ENCODE peak calls at places on chromosome 15, in six cellular contexts. A is A549, J is GM12878, C is HepG2, B is endothelial cell of umbilical vein, N is NB4. F is an unnamed sample.

GRCh38 chr15:30065025-30065801 is 17.5 kb upstream of the GOLGA8J start:
- DNase-seq in B (no peak), A (no peak), N (no peak), J (no peak), C (no peak), F (no peak)

GRCh38 chr15:97504031-97504430 is 456.5 kb upstream of the ARRDC4 start:
- DNase-seq in B (peak), C (no peak), N (peak), J (no peak), A (peak), F (no peak)

GRCh38 chr15:50544368-50544767 is 2.1 kb downstream of the USP50 start:
- DNase-seq in N (no peak), J (no peak), C (no peak), A (no peak), B (no peak), F (peak)

GRCh38 chr15:78415284-78415683 is 22.7 kb upstream of the IREB2 start:
- DNase-seq in C (no peak), N (peak), B (peak), J (no peak), A (peak), F (no peak)

GRCh38 chr15:77482570-77482969 is 61.9 kb downstream of the HMG20A start:
- DNase-seq in C (no peak), J (no peak), N (no peak), A (no peak), B (peak), F (no peak)

GRCh38 chr15:94793641-94794040 is 562.3 kb downstream of the MCTP2 start:
- DNase-seq in A (no peak), B (no peak), N (no peak), C (no peak), J (no peak), F (no peak)

GRCh38 chr15:62618432-62618831 is 424.1 kb upstream of the TPM1 start:
- DNase-seq in A (peak), J (no peak), B (no peak), N (no peak), C (no peak), F (no peak)

GRCh38 chr15:95825672-95826387 is 504.7 kb upstream of the NR2F2 start:
- DNase-seq in J (no peak), B (no peak), A (no peak), C (no peak), N (no peak), F (no peak)

GRCh38 chr15:44084171-44084570 is 110.9 kb downstream of the FRMD5 start:
- DNase-seq in A (no peak), C (no peak), B (peak), J (no peak), N (no peak), F (no peak)

GRCh38 chr15:65082303-65082958 is 5.9 kb downstream of the KBTBD13 start:
- DNase-seq in B (no peak), N (no peak), A (no peak), J (no peak), C (no peak), F (no peak)

GRCh38 chr15:73079570-73079969 is 27.3 kb downstream of the NEO1 start:
- DNase-seq in N (no peak), C (no peak), A (no peak), B (peak), J (no peak), F (no peak)

DNA sequence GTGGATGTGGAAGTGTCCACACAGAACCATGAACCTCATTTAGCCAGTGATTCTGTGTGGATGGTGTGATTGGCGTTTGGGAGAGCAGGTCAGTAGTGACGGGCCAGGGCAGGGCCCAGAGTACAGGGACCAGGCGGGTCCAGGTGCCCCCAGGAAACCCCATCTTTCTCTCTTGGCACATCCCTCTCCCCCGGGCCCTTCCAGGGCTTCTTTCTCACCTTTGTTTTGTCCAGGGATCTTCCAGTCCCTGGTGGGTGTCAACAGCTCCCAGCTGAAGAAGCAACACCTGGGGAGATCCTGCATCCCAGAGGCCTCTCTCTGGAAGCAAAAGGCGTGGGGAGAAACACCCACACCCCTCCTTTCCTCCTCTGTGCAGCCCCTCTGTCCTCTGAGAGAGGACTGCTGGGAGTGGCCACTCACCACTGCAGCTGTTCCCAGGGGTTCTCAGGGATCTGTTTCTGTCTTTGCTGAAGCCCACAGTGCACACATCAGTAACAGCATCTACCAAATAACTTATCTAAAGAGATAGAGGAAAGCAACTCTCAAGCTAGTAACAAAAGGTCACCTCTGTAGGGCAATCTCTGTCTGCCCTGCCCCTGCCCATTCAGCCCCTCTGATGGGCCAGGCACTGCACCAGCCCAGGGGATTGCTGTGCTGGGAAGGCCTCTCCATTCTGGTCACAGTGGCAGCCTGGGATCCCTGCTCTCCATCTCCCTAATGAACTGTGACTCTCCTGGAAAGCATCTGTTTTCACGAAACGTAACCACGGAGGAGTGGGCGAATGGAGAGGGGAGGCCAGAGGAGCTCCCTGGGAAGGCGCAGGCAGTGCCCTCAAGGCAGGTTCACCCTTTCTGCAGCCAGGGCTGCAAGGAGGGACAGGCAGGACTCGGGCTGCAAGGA is 98.3 kb upstream of the ALDH1A3 start:
- DNase-seq in C (no peak), A (no peak), B (no peak), N (no peak), J (no peak), F (no peak)
- TF ChIP-seq MYC in C (no peak), A (no peak), B (no peak), N (no peak), J (no peak), F (no peak)

GRCh38 chr15:74422723-74423442 is 10.9 kb downstream of the SEMA7A start:
- DNase-seq in A (peak), C (peak), B (no peak), N (no peak), J (no peak), F (no peak)
- TF ChIP-seq MYC in A (no peak), C (peak), B (no peak), N (no peak), J (no peak), F (no peak)

DNA sequence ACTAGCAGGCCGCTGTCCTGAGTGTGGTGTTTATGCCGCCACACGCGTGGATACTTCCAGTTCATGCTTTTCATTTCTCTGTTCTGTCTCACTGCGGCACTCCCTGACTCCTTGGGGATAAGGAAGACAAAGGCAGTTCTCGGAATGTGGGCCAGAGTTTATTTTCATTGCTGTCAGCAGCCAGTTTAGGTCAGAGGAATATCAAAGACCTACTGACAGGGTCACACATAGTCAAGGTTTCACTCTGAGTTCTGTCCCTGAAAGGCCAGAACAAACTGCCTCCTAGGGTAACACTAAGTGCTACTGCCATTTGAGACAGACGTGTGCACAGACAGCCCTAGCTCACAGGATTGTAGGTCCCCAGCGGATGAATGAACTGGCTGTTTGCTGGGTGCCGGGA is 27.3 kb upstream of the SPTBN5 start:
- DNase-seq in A (no peak), B (peak), C (no peak), J (no peak), N (no peak), F (no peak)
- TF ChIP-seq MYC in A (no peak), B (no peak), C (no peak), J (no peak), N (no peak), F (no peak)

GRCh38 chr15:101657171-101657570 is 5.0 kb upstream of the TM2D3 start:
- DNase-seq in B (no peak), N (no peak), C (no peak), A (no peak), J (no peak), F (no peak)

GRCh38 chr15:101654191-101654590 is 2.0 kb upstream of the TM2D3 start:
- DNase-seq in A (no peak), C (no peak), B (no peak), N (no peak), J (no peak), F (no peak)

GRCh38 chr15:101662203-101662602 is 10.0 kb upstream of the TM2D3 start:
- DNase-seq in B (no peak), C (no peak), A (no peak), N (no peak), J (no peak), F (no peak)

GRCh38 chr15:101660005-101660404 is 7.8 kb upstream of the TM2D3 start:
- DNase-seq in J (no peak), A (no peak), B (no peak), N (no peak), C (no peak), F (no peak)

DNA sequence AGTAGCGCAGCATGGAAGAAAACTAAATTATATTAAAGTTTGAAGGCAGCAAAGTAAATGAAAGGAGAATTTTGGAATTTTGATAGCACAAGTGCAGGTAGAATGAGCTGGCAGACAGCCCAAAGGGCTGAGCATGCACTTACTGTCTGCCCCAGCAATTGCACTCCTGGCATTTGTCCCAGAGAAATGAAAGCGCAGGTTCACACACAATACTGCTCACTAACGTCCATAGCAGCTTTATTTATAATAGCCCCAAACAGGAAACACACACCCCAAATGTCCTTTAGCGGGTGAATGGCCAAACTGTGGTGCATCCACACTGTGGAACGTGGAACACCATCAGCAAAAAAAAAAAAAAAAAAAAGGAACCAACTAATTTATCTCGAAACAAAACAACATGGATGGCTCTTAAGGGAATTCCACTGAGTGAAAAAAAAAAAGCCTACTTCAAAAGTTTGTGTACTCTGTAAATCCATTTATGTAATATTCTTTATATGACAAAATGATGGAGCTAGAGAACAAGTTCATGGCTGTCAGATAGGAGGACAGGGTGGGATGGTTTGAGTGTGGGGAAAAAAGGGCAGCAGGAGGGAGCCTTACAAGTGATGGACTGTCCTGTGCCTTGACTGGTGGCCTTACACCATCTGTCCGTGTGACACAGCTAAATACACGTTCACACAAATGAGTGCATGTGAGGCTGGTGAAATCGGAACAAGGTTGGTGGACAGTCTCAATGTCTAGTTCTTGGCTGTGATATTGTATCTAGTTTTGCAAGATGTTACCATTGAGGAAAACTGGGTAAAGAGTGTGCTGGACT is 6.0 kb upstream of the TM2D3 start:
- DNase-seq in B (peak), C (no peak), N (no peak), A (no peak), J (no peak), F (peak)
- TF ChIP-seq MYC in B (no peak), C (no peak), N (no peak), A (no peak), J (no peak), F (no peak)

DNA sequence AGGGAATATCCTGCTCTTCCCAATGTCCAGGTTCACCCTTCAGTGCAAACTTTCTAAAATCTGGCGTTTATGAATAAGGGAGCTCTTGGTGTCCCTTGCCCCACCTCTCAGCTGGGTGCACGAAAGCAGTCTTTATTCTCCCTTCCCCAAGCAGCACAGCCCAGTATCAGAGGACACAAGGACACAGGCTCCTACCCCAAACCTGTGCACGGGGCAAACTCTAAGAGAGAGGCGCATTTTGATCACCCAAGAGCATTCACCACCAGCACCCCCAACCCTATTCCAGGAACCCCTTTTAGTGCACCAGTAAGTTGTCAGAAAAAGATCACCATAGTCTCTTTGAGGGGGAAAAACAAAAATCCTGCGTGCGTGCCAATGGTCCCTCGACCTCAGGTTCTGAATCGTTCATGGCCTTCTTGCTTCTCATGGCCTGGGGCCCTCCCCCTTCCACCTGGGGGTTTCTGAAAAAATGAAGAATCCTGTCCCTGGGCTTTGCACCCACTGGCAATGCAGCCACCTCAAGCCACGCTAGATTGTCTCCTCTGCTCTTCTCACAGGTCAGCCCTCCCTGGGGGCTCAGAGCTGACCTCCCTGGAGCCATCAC is 78.9 kb downstream of the FAM174B start:
- DNase-seq in N (no peak), C (no peak), B (no peak), J (no peak), A (no peak), F (no peak)
- TF ChIP-seq MYC in N (no peak), C (no peak), B (no peak), J (no peak), A (no peak), F (no peak)

DNA sequence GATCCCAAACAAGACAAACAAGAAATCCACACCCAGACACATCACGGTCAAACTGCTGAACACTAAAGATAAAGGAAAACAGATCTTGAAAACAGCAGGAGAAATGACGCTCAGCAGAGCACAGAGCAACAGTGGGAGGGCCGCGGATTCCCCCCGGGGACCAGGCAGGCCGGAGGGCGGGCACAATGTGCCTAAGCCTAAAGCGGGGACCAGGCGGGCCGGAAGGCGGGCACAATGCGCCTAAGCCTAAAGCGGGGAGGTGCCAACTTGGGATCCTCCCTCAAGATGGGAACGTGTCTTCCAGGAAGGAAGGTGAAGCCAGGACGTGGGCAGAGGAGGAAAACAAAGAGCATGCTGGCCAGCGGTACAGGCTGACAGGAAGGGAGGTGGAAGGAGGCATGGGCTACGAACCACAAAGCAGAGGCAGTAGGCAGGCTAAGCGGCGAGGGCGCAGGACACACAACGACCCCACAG is 31.1 kb downstream of the CYFIP1 start:
- DNase-seq in J (no peak), B (peak), N (peak), A (no peak), C (no peak), F (peak)
- TF ChIP-seq MYC in J (no peak), B (peak), N (peak), A (no peak), C (no peak), F (no peak)

GRCh38 chr15:39887832-39888231 is 32.2 kb downstream of the GPR176 start:
- DNase-seq in A (peak), C (peak), N (peak), J (no peak), B (peak), F (no peak)
- TF ChIP-seq MYC in A (no peak), C (no peak), N (no peak), J (no peak), B (no peak), F (no peak)

GRCh38 chr15:68585574-68586273 is 6.9 kb downstream of the CORO2B start:
- DNase-seq in J (no peak), C (peak), N (no peak), A (no peak), B (no peak), F (no peak)

GRCh38 chr15:68584704-68585573 is 6.1 kb downstream of the CORO2B start:
- DNase-seq in B (no peak), N (no peak), A (no peak), C (no peak), J (no peak), F (no peak)

GRCh38 chr15:68587769-68588385 is 9.1 kb downstream of the CORO2B start:
- DNase-seq in C (no peak), J (no peak), A (no peak), N (no peak), B (no peak), F (no peak)

GRCh38 chr15:68583936-68584703 is 5.3 kb downstream of the CORO2B start:
- DNase-seq in N (no peak), B (no peak), A (no peak), J (no peak), C (no peak), F (no peak)

DNA sequence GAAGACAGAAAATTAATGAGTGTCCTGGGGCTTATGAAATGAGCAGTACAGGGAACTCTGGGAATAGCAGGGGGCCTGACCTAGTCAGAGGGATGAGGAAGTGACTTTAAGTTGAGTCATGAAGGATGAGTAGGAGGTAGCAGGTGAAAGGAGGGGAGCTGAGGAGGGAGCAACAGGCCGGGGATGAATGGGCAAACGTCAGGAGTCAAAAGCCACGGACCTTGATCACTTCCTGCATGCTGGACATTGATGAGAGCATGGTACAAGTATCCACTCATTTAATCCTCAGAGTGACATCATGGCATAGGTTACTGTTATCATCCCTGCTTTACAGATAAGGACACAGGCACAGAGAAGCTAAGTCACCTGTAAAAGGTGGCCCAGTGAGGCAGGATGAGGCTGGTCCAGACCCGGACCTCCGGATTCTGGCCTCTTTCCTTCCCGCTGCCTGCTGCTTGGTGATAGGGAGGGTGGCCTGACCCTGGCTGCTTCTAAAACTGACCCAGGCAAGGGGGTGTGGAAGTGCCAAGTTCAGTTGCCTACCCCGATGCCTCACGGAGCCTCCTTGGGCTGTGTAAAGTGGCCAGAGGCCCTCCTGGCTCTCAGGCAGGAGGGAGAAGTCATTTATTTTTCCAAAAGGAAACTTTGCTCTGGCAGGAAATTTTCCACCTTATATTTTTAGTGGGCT is 7.6 kb downstream of the CORO2B start:
- DNase-seq in J (no peak), N (peak), A (peak), C (peak), B (peak), F (no peak)
- TF ChIP-seq MYC in J (no peak), N (no peak), A (no peak), C (no peak), B (no peak), F (no peak)

GRCh38 chr15:60727661-60728060 is 248.7 kb upstream of the ICE2 start:
- DNase-seq in J (no peak), A (no peak), C (no peak), B (no peak), N (no peak), F (no peak)
- TF ChIP-seq MYC in J (no peak), A (no peak), C (no peak), B (no peak), N (no peak), F (no peak)

F was measured in K562.